ENCODE peak calls at places on chromosome 16, in four cellular contexts. N is hepatocyte, H is adrenal gland, J is PC-3. M is an unnamed sample.

GRCh38 chr16:84739349-84740124 is 39.7 kb downstream of the USP10 start:
- DNase-seq in H (no peak), N (no peak), J (peak; percentile 77), M (peak; percentile 83)

GRCh38 chr16:51818342-51818944 is 667.4 kb upstream of the SALL1 start:
- DNase-seq in N (peak; percentile 53), J (peak; percentile 21), H (peak; percentile 61), M (peak; percentile 48)

GRCh38 chr16:1420111-1420539 is 422 bp downstream of the UQCC4 start:
- DNase-seq in N (peak; percentile 19), H (peak; percentile 74), J (no peak), M (no peak)

GRCh38 chr16:12576878-12577277 is 226.8 kb downstream of the CPPED1 start:
- DNase-seq in N (no peak), H (no peak), J (no peak), M (no peak)

GRCh38 chr16:86045601-86045971 is 146.6 kb downstream of the IRF8 start:
- DNase-seq in H (no peak), N (no peak), J (no peak), M (no peak)

GRCh38 chr16:54873081-54873480 is 57.6 kb upstream of the IRX5 start:
- DNase-seq in N (no peak), H (no peak), J (no peak), M (peak; percentile 57)

GRCh38 chr16:64742560-64742959 is 379.3 kb downstream of the CDH11 start:
- DNase-seq in N (no peak), J (no peak), H (no peak), M (no peak)

GRCh38 chr16:4792951-4793513 is 2.1 kb upstream of the SMIM22 start:
- DNase-seq in N (no peak), H (no peak), J (no peak), M (no peak)

GRCh38 chr16:57563487-57563750 is 21.0 kb downstream of the ADGRG5 start:
- DNase-seq in H (no peak), J (no peak), N (no peak), M (no peak)

GRCh38 chr16:57566436-57566835 is 24.0 kb downstream of the ADGRG5 start:
- DNase-seq in J (no peak), N (no peak), H (no peak), M (no peak)

GRCh38 chr16:57563761-57564160 is 21.3 kb downstream of the ADGRG5 start:
- DNase-seq in N (no peak), H (no peak), J (no peak), M (no peak)

GRCh38 chr16:57565461-57565860 is 23.0 kb downstream of the ADGRG5 start:
- DNase-seq in J (no peak), N (no peak), H (no peak), M (no peak)

DNA sequence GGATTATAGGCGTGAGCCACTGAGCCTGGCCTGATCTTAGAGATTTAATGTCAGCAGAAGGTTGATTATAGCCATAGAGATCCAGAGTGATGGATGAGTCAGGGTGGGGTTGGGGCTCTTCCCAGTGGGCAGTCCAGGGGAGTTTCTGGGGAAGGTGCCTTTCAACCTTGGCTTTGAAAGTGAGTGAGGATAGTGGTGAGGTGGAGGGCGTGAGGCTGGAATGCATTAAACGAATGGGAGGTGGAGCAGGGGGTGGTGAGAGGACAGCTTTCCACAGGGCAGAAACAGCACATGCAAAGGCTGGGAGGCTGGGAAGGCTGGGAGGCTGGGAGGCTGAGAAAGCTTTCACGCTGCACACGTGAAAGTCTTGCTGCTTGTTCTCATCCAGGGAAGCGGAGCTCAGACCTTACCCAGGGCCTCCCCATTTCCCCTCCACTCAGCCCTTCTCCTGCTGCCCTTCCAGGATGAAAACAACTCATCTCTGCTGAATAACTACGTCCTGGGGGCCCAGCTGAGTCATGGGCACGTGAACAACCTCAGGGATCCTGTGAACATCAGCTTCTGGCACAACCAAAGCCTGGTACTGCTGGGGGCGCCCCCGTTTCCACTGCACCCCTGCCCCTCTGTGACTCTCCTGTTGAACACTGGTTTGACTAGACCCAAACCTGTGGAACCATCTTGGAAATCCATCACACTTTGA is 22.3 kb downstream of the ADGRG5 start:
- DNase-seq in J (no peak), H (no peak), N (peak; percentile 38), M (peak; percentile 15)
- H3K4me3 ChIP-seq in J (no peak overlapping the region), H (no peak overlapping the region), N (no peak overlapping the region), M (no peak overlapping the region)

GRCh38 chr16:50188619-50189136 is 35.6 kb downstream of the TENT4B start:
- DNase-seq in J (peak; percentile 19), H (no peak), N (no peak), M (no peak)

GRCh38 chr16:50185005-50185505 is 31.9 kb downstream of the TENT4B start:
- DNase-seq in J (no peak), N (peak; percentile 53), H (no peak), M (no peak)

GRCh38 chr16:50195276-50195675 is 42.2 kb downstream of the TENT4B start:
- DNase-seq in J (peak; percentile 10), N (no peak), H (no peak), M (peak; percentile 81)

GRCh38 chr16:50193594-50193993 is 40.5 kb downstream of the TENT4B start:
- DNase-seq in H (no peak), J (no peak), N (no peak), M (peak; percentile 80)

DNA sequence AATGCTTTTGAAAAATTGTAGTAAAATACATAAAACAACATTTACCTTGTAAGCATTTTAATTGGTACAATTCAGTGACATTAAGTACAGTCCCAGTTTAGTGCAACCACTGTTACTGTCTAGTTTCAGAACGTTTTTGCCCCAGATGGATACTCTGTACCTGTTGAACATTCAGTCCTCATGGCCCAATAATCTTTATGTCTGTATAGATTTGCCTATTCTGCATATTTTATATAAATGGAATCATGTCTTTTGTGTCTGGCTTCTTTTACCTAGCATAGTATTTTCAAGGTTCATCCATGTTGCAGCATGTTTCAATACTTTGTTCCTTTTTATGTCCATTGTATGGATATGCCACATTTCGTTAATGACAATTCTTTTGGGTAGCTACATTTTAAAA is 37.2 kb downstream of the TENT4B start:
- DNase-seq in H (no peak), J (no peak), N (no peak), M (no peak)
- H3K36me3 ChIP-seq in H (no peaks in the 10 kb centered on the region), J (no peaks in the 10 kb centered on the region), N (no peaks in the 10 kb centered on the region), M (no peaks in the 10 kb centered on the region)

GRCh38 chr16:87388818-87389134 is 3.4 kb upstream of the MAP1LC3B start:
- DNase-seq in J (no peak), N (no peak), H (no peak), M (no peak)

GRCh38 chr16:87391324-87391949 is 699 bp upstream of the MAP1LC3B start:
- DNase-seq in N (peak; percentile 81), J (no peak), H (peak; percentile 84), M (no peak)

GRCh38 chr16:87389245-87389644 is 2.9 kb upstream of the MAP1LC3B start:
- DNase-seq in N (no peak), H (no peak), J (no peak), M (no peak)

GRCh38 chr16:87390641-87391323 is 1.4 kb upstream of the MAP1LC3B start:
- DNase-seq in N (no peak), J (no peak), H (no peak), M (no peak)

GRCh38 chr16:87387942-87388817 is 4.0 kb upstream of the MAP1LC3B start:
- DNase-seq in H (peak; percentile 99), J (peak; percentile 96), N (peak; percentile 97), M (peak; percentile 99)
- H3K4me3 ChIP-seq in H (no peak overlapping the region), J (peak overlapping the region; percentile 51), N (no peak overlapping the region), M (peak overlapping the region; percentile 14)

GRCh38 chr16:16020291-16020690 is 70.9 kb downstream of the ABCC1 start:
- DNase-seq in J (no peak), H (no peak), N (no peak), M (no peak)
- H3K36me3 ChIP-seq in J (peaks cover 9% of the 10 kb centered on the region), H (peaks cover 6% of the 10 kb centered on the region), N (no peaks in the 10 kb centered on the region), M (peaks cover 12% of the 10 kb centered on the region)

DNA sequence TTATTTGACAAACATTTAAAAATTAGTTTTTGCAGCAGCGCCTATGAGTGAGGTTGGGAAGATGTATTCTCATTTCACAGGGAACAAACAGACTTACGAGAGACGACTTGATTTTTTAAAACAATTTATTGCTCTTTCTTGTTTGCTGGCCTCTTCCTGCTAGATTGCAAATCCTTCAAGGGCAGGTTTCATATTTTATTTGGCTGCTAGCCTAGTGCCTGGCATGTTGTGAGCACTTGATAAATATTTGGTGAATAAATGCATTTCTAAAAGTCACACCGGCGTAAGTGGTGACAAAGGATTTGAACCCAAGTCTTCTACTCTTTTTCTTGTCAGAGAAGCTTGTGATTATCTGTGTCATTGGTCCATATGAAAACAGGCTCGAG is 1.4 kb downstream of the WWP2 start:
- DNase-seq in N (no peak), H (peak; percentile 65), J (no peak), M (no peak)
- H3K4me3 ChIP-seq in N (peak overlapping the region; percentile 44), H (peak overlapping the region; percentile 99), J (peak overlapping the region; percentile 95), M (peak overlapping the region; percentile 56)

GRCh38 chr16:24946155-24946554 is 69.0 kb downstream of the ARHGAP17 start:
- DNase-seq in N (no peak), H (no peak), J (no peak), M (no peak)

GRCh38 chr16:24944206-24944605 is 71.0 kb downstream of the ARHGAP17 start:
- DNase-seq in J (peak; percentile 20), H (no peak), N (no peak), M (no peak)

GRCh38 chr16:24939738-24940137 is 75.4 kb downstream of the ARHGAP17 start:
- DNase-seq in N (no peak), J (no peak), H (no peak), M (no peak)

GRCh38 chr16:24939224-24939623 is 75.9 kb downstream of the ARHGAP17 start:
- DNase-seq in N (no peak), J (no peak), H (no peak), M (no peak)

DNA sequence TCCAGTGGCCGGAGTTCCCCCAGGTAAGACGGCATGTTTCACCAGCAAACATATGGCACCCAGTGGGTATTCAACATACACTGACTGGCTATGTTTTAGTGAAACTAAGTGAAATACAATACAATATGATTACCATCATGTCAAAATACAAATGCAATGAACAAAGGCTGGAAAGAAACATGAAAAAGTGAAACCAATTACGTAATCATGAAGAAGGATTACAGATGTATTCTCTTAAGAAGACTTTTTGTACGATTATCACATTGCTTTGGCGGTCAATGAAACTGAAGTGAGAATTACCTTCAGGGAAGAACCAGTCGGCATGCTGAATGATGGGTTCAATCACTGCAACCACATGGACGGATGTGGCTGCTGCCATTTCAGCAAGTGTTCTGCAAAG is 71.7 kb downstream of the ARHGAP17 start:
- DNase-seq in N (no peak), J (no peak), H (no peak), M (no peak)
- H3K36me3 ChIP-seq in N (no peaks in the 10 kb centered on the region), J (peaks cover 8% of the 10 kb centered on the region), H (peaks cover 76% of the 10 kb centered on the region), M (peaks cover 16% of the 10 kb centered on the region)

GRCh38 chr16:2474877-2475412 is at the start of gene TBC1D24:
- DNase-seq in J (peak; percentile 83), H (peak; percentile 88), N (peak; percentile 95), M (peak; percentile 57)

GRCh38 chr16:2473999-2474876 is 689 bp upstream of the TBC1D24 start:
- DNase-seq in H (peak; percentile 59), N (peak; percentile 84), J (peak; percentile 37), M (no peak)

GRCh38 chr16:2472885-2473284 is 1.8 kb downstream of the NTN3 start:
- DNase-seq in H (no peak), J (no peak), N (no peak), M (no peak)

GRCh38 chr16:2472488-2472864 is 1.4 kb downstream of the NTN3 start:
- DNase-seq in N (no peak), H (no peak), J (no peak), M (no peak)

GRCh38 chr16:2473425-2473926 is 1.5 kb upstream of the TBC1D24 start:
- DNase-seq in H (no peak), J (peak; percentile 26), N (no peak), M (no peak)
- H3K4me3 ChIP-seq in H (peak overlapping the region; percentile 88), J (peak overlapping the region; percentile 57), N (no peak overlapping the region), M (peak overlapping the region; percentile 31)

M was measured in bronchial epithelial cell.